ENCODE peak calls at places on chromosomes 13 and 19, in four cellular contexts. J is GM23248, C is neural progenitor cell, S is PC-3. O is an unnamed sample.

GRCh38 chr13:24894277-24894971 is 130.5 kb downstream of the RNF17 start:
- DNase-seq in S (no peak), C (no peak), J (no peak), O (no peak)

GRCh38 chr19:45137179-45137761 is 23.5 kb downstream of the NKPD1 start:
- DNase-seq in S (no peak), J (no peak), C (no peak), O (peak)

GRCh38 chr19:18304194-18304495 is 18.7 kb downstream of the LSM4 start:
- DNase-seq in S (no peak), C (no peak), J (peak), O (peak)

GRCh38 chr19:54586397-54586796 is 7.0 kb upstream of the LILRA1 start:
- DNase-seq in S (no peak), J (no peak), C (no peak), O (no peak)

GRCh38 chr19:15404780-15405211 is 14.0 kb downstream of the AKAP8L start:
- DNase-seq in S (no peak), C (no peak), J (no peak), O (peak)

GRCh38 chr13:75687145-75687763 is 51.1 kb downstream of the LMO7 start:
- DNase-seq in S (peak), C (peak), J (peak), O (peak)

GRCh38 chr19:18921593-18921992 is 2.1 kb downstream of the DDX49 start:
- DNase-seq in J (no peak), C (no peak), S (no peak), O (no peak)

GRCh38 chr13:109196896-109197295 is 567.5 kb downstream of the MYO16 start:
- DNase-seq in C (peak), S (no peak), J (peak), O (no peak)

GRCh38 chr13:112574476-112575294 is 13.3 kb downstream of the TUBGCP3 start:
- DNase-seq in C (no peak), S (no peak), J (no peak), O (no peak)

GRCh38 chr13:73898276-73898675 is 235.9 kb downstream of the KLF12 start:
- DNase-seq in J (peak), S (peak), C (no peak), O (no peak)

GRCh38 chr13:49669735-49670309 is 21.5 kb downstream of the EBPL start:
- DNase-seq in J (peak), S (peak), C (peak), O (peak)

GRCh38 chr13:66036024-66036614 is 1194.0 kb downstream of the PCDH9 start:
- DNase-seq in C (peak), S (no peak), J (no peak), O (no peak)

GRCh38 chr19:2478324-2478755 is 2.4 kb downstream of the GADD45B start:
- DNase-seq in C (peak), J (peak), S (peak), O (peak)

GRCh38 chr19:9586764-9587163 is 2.5 kb upstream of the ZNF121 start:
- DNase-seq in S (peak), C (peak), J (peak), O (peak)

GRCh38 chr19:19447536-19448237 is 42.2 kb downstream of the GATAD2A start:
- DNase-seq in C (no peak), S (no peak), J (peak), O (no peak)

GRCh38 chr19:31085125-31085524 is 264.1 kb downstream of the TSHZ3 start:
- DNase-seq in S (no peak), C (no peak), J (no peak), O (no peak)

GRCh38 chr19:55663846-55664536 is 9.2 kb downstream of the U2AF2 start:
- DNase-seq in S (no peak), C (no peak), J (no peak), O (no peak)

GRCh38 chr19:2371656-2372055 is 11.6 kb downstream of the TMPRSS9 start:
- DNase-seq in J (peak), C (no peak), S (peak), O (no peak)

GRCh38 chr19:15453091-15453498 is 3.3 kb upstream of the WIZ start:
- DNase-seq in C (peak), S (no peak), J (peak), O (no peak)

GRCh38 chr13:107713314-107713713 is 502.0 kb downstream of the LIG4 start:
- DNase-seq in J (peak), C (no peak), S (no peak), O (no peak)

GRCh38 chr13:110538632-110539031 is 22.9 kb downstream of the RAB20 start:
- DNase-seq in J (no peak), S (no peak), C (no peak), O (no peak)

GRCh38 chr19:2058570-2059421 is 7.8 kb upstream of the MKNK2 start:
- DNase-seq in C (no peak), J (no peak), S (no peak), O (no peak)

GRCh38 chr13:80177327-80177726 is 163.6 kb downstream of the SPRY2 start:
- DNase-seq in S (peak), C (no peak), J (no peak), O (no peak)

GRCh38 chr19:23800868-23801267 is 42.2 kb upstream of the ZNF681 start:
- DNase-seq in C (no peak), J (no peak), S (no peak), O (peak)

GRCh38 chr13:49098198-49098597 is 121.9 kb upstream of the MLNR start:
- DNase-seq in J (peak), S (peak), C (no peak), O (no peak)

GRCh38 chr19:16585808-16586476 is 13.7 kb upstream of the SLC35E1 start:
- DNase-seq in J (no peak), S (no peak), C (no peak), O (peak)

GRCh38 chr13:100535401-100536135 is 53.0 kb downstream of the GGACT start:
- DNase-seq in S (no peak), C (no peak), J (peak), O (no peak)

GRCh38 chr13:36480726-36481485 is 48.6 kb downstream of the CCNA1 start:
- DNase-seq in C (no peak), J (no peak), S (no peak), O (no peak)

GRCh38 chr19:3708207-3708931 is at the start of gene TJP3:
- DNase-seq in C (no peak), J (peak), S (peak), O (no peak)

GRCh38 chr19:39518975-39519374 is 4.0 kb downstream of the SELENOV start:
- DNase-seq in S (no peak), J (no peak), C (no peak), O (no peak)

GRCh38 chr19:39524495-39524894 is 8.2 kb downstream of the EID2B start:
- DNase-seq in S (no peak), J (no peak), C (no peak), O (no peak)

GRCh38 chr19:39517432-39517831 is 2.5 kb downstream of the SELENOV start:
- DNase-seq in J (no peak), S (no peak), C (no peak), O (no peak)

GRCh38 chr19:39518458-39518857 is 3.5 kb downstream of the SELENOV start:
- DNase-seq in S (no peak), J (no peak), C (no peak), O (no peak)

GRCh38 chr19:39520541-39521204 is 5.7 kb downstream of the SELENOV start:
- DNase-seq in S (no peak), J (no peak), C (no peak), O (no peak)
- TF ChIP-seq EZH2phosphoT487 in S (no peak), J (no peak), C (no peak), O (no peak)

DNA sequence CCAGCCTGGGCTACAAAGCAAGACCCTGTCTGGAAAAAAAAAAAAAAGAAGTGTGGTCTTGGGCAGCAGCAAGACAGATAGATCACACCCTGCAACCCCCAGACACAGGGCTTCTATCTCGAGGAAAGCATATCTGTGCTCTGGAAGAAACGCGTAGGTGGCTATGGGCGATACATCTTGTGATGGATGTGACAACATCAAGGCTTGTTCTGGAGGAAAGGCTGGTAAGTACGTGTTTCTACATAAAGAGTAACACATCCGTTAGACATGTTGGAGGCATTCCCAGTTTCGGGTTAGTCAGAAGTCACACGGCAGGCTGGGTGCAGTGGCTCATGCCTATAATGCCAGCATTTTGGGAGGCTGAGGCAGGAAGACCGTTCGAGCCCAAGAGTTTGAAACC is 6.6 kb upstream of the DHDH start:
- DNase-seq in S (peak), C (no peak), J (peak), O (no peak)
- TF ChIP-seq EZH2phosphoT487 in S (no peak), C (no peak), J (no peak), O (no peak)

DNA sequence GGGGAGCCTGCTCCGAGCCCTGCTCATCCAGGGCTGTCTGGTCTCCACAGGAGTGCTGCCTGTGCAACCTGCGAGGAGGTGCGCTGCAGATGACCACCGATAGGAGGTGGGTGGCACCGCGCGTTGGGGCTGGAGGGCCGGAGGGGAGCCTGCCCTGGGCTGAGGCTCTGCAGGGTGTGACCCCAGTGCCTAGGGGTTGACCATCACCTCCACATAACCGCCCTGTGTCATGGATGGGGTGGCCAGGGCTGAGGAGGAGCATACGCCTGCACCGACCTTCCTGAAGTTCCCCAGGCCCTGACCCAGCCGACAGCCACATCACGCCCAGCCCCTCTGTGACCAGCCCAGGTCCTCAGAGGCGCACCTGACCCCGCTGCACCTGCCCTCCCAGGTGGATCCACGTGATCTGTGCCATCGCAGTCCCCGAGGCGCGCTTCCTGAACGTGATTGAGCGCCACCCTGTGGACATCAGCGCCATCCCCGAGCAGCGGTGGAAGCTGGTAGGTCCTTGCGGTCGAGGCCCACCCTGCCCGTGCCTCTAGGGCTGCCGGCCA is 168.7 kb downstream of the KDM4B start:
- DNase-seq in C (peak), J (no peak), S (no peak), O (no peak)
- TF ChIP-seq EZH2phosphoT487 in C (no peak), J (no peak), S (no peak), O (no peak)

GRCh38 chr13:46860734-46861133 is 36.1 kb downstream of the HTR2A start:
- DNase-seq in S (no peak), C (no peak), J (peak), O (no peak)

GRCh38 chr13:46858163-46858562 is 38.7 kb downstream of the HTR2A start:
- DNase-seq in C (no peak), J (no peak), S (no peak), O (no peak)

GRCh38 chr13:46864941-46865340 is 31.9 kb downstream of the HTR2A start:
- DNase-seq in J (peak), C (no peak), S (peak), O (no peak)

GRCh38 chr13:46858776-46859175 is 38.1 kb downstream of the HTR2A start:
- DNase-seq in C (no peak), J (peak), S (no peak), O (no peak)

DNA sequence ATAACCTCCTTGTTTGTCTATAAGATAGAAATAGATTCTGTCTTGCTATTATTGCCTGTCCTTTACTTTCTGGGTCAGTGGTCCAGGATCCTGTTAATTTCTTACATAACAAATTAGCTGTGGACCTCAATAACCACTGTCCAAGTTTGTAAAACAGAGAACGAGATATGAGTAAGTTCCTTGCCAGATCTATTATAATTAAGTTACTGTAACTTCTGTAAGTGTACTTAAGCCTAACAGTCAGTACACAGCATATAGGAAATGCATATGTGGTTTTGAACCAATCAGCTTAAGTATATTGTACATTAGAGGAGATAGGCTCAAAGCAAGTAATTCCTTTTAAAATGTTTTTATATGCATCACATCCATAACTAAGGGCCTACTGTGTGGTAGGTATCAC is 34.9 kb downstream of the HTR2A start:
- DNase-seq in C (no peak), J (no peak), S (no peak), O (no peak)
- TF ChIP-seq EZH2phosphoT487 in C (no peak), J (no peak), S (no peak), O (no peak)

GRCh38 chr13:38518328-38518727 is 168.5 kb upstream of the FREM2 start:
- DNase-seq in S (no peak), J (no peak), C (no peak), O (no peak)
- TF ChIP-seq EZH2phosphoT487 in S (no peak), J (no peak), C (no peak), O (no peak)

GRCh38 chr13:42333613-42334328 is 61.8 kb downstream of the AKAP11 start:
- DNase-seq in C (peak), J (peak), S (peak), O (peak)
- TF ChIP-seq EZH2phosphoT487 in C (no peak), J (no peak), S (no peak), O (no peak)

GRCh38 chr19:5003781-5004180 is 34.9 kb downstream of the KDM4B start:
- DNase-seq in C (no peak), J (peak), S (no peak), O (no peak)

GRCh38 chr19:5005096-5005495 is 36.2 kb downstream of the KDM4B start:
- DNase-seq in J (no peak), S (no peak), C (no peak), O (no peak)

GRCh38 chr19:5000120-5000611 is 31.3 kb downstream of the KDM4B start:
- DNase-seq in S (no peak), C (no peak), J (no peak), O (no peak)

GRCh38 chr19:5002143-5002542 is 33.2 kb downstream of the KDM4B start:
- DNase-seq in C (no peak), J (peak), S (peak), O (no peak)

DNA sequence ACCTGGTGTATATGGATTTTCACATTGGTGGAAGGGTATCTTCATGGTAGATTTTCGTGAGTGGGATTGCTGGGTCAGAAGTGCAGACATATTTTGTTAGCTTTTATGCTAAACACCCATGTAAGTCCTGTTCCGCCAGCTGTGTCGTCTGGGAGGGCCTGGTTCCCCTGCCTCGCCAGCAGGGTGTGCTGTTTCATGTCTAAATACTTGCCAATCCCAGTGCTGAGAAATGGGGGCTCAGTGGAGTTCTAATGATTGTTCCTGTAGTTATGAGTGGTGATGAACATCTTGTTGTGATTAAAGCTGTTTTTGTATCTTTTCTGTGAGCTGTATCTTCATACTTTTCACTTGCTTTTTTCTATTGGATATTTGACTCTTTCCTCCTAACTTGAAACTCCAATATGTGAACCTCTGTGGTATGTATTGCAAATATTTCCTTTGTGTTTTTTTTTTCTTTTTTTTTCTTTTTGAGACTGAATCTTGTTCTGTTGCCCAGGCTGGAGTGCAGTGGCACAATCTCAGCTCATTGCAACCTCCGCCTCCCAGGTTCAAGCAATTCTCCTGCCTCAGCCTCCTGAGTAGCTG is 32.7 kb downstream of the KDM4B start:
- DNase-seq in S (peak), J (peak), C (peak), O (peak)
- TF ChIP-seq EZH2phosphoT487 in S (no peak), J (no peak), C (no peak), O (no peak)

GRCh38 chr13:39105110-39105509 is 66.9 kb downstream of the NHLRC3 start:
- DNase-seq in J (peak), C (no peak), S (no peak), O (no peak)
- TF ChIP-seq EZH2phosphoT487 in J (no peak), C (no peak), S (no peak), O (no peak)

DNA sequence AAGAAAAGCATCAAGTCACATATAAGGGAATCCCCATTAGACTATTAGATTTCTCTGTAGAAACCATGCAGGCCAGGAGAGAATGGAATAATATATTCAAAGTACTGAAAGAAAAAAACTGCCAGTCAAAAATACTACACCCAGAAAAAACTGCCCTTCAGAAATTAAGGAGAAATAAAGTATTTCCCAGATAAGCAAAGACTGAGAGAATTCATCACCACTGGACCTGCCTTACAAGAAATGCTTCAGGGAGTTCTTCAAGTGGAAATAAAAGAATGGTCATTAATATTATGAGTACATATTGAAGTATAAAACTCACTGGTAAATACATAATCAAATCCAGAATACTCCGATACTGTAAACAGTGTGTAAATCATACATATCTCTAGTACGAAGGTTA is 35.9 kb downstream of the VWA8 start:
- DNase-seq in S (no peak), J (no peak), C (no peak), O (no peak)
- TF ChIP-seq EZH2phosphoT487 in S (no peak), J (no peak), C (no peak), O (no peak)

DNA sequence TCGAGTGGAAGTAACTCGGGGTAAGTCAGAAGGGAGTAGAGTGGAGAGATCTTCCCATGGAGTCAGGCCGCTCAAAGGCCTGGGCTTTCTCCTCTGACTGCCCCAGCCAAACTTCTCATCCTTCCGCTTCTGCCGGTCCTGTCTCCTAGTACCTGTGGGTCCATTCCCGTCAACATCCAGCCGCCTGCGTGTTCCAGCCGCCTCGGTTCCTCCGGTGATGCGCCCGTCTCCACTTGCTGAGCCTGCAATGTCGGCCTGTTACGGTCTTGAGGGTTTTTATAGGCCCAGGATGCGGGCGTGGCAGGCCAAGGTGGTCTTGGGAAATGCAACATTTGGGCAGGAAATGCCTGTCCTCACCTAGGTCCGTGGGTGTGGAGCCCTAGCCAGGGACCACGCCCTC is 38.3 kb downstream of the RASL11A start:
- DNase-seq in S (no peak), J (no peak), C (no peak), O (no peak)
- TF ChIP-seq EZH2phosphoT487 in S (no peak), J (no peak), C (no peak), O (no peak)